ENCODE peak calls at places on chromosome 12, in ten cellular contexts. One of them, this sample, is unnamed.

GRCh38 chr12:106736051-106736957 is 38.2 kb upstream of the RIC8B start:
- DNase-seq in BJ: no peak
- DNase-seq in GM10248: no peak
- DNase-seq in sigmoid colon: no peak
- DNase-seq in GM13976: no peak
- DNase-seq in AG09309: peak; percentile 4
- DNase-seq in epithelial cell of esophagus: no peak
- DNase-seq in choroid plexus epithelial cell: peak; percentile 6
- DNase-seq in psoas muscle: no peak
- DNase-seq in omental fat pad: no peak
- DNase-seq in this sample: no peak

GRCh38 chr12:88083634-88084033 is 54.4 kb upstream of the C12orf50 start:
- DNase-seq in omental fat pad: no peak
- DNase-seq in epithelial cell of esophagus: no peak
- DNase-seq in choroid plexus epithelial cell: no peak
- DNase-seq in GM13976: no peak
- DNase-seq in sigmoid colon: no peak
- DNase-seq in AG09309: no peak
- DNase-seq in GM10248: no peak
- DNase-seq in psoas muscle: no peak
- DNase-seq in BJ: no peak
- DNase-seq in this sample: no peak

GRCh38 chr12:106897082-106897481 is 58.6 kb upstream of the TMEM263 start:
- DNase-seq in GM10248: no peak
- DNase-seq in omental fat pad: no peak
- DNase-seq in sigmoid colon: no peak
- DNase-seq in epithelial cell of esophagus: no peak
- DNase-seq in GM13976: no peak
- DNase-seq in choroid plexus epithelial cell: peak; percentile 44
- DNase-seq in AG09309: no peak
- DNase-seq in BJ: no peak
- DNase-seq in psoas muscle: no peak
- DNase-seq in this sample: no peak

GRCh38 chr12:2248901-2249381 is 196.2 kb downstream of the CACNA1C start:
- DNase-seq in psoas muscle: no peak
- DNase-seq in BJ: no peak
- DNase-seq in GM10248: peak; percentile 57
- DNase-seq in GM13976: peak; percentile 70
- DNase-seq in omental fat pad: no peak
- DNase-seq in AG09309: no peak
- DNase-seq in choroid plexus epithelial cell: no peak
- DNase-seq in epithelial cell of esophagus: no peak
- DNase-seq in sigmoid colon: no peak
- DNase-seq in this sample: peak; percentile 75

GRCh38 chr12:87679262-87679661 is 349.9 kb downstream of the C12orf50 start:
- DNase-seq in GM13976: no peak
- DNase-seq in BJ: no peak
- DNase-seq in AG09309: no peak
- DNase-seq in omental fat pad: no peak
- DNase-seq in choroid plexus epithelial cell: peak; percentile 15
- DNase-seq in GM10248: no peak
- DNase-seq in sigmoid colon: no peak
- DNase-seq in psoas muscle: no peak
- DNase-seq in epithelial cell of esophagus: peak; percentile 33
- DNase-seq in this sample: no peak

GRCh38 chr12:111792155-111792876 is 25.6 kb downstream of the ALDH2 start:
- DNase-seq in omental fat pad: no peak
- DNase-seq in GM10248: no peak
- DNase-seq in choroid plexus epithelial cell: no peak
- DNase-seq in BJ: no peak
- DNase-seq in AG09309: no peak
- DNase-seq in sigmoid colon: peak; percentile 90
- DNase-seq in psoas muscle: peak; percentile 86
- DNase-seq in epithelial cell of esophagus: peak; percentile 48
- DNase-seq in GM13976: no peak
- DNase-seq in this sample: no peak

GRCh38 chr12:54052745-54053624 is 650 bp upstream of the HOXC4 start:
- DNase-seq in GM13976: peak; percentile 85
- DNase-seq in omental fat pad: no peak
- DNase-seq in BJ: no peak
- DNase-seq in sigmoid colon: no peak
- DNase-seq in GM10248: peak; percentile 80
- DNase-seq in AG09309: no peak
- DNase-seq in epithelial cell of esophagus: no peak
- DNase-seq in choroid plexus epithelial cell: no peak
- DNase-seq in psoas muscle: no peak
- DNase-seq in this sample: peak; percentile 75

GRCh38 chr12:14239350-14239934 is 126.0 kb upstream of the ATF7IP start:
- DNase-seq in psoas muscle: no peak
- DNase-seq in BJ: no peak
- DNase-seq in omental fat pad: no peak
- DNase-seq in epithelial cell of esophagus: no peak
- DNase-seq in sigmoid colon: no peak
- DNase-seq in AG09309: no peak
- DNase-seq in GM10248: peak; percentile 47
- DNase-seq in GM13976: peak; percentile 52
- DNase-seq in choroid plexus epithelial cell: peak; percentile 37
- DNase-seq in this sample: peak; percentile 42

GRCh38 chr12:109888179-109889020 is 8.1 kb upstream of the GLTP start:
- DNase-seq in sigmoid colon: no peak
- DNase-seq in GM10248: no peak
- DNase-seq in psoas muscle: no peak
- DNase-seq in GM13976: no peak
- DNase-seq in BJ: peak; percentile 96
- DNase-seq in choroid plexus epithelial cell: peak; percentile 83
- DNase-seq in AG09309: peak; percentile 90
- DNase-seq in omental fat pad: no peak
- DNase-seq in epithelial cell of esophagus: peak; percentile 99
- DNase-seq in this sample: no peak

GRCh38 chr12:4506870-4507269 is 31.8 kb upstream of the RAD51AP1 start:
- DNase-seq in BJ: peak; percentile 30
- DNase-seq in AG09309: peak; percentile 43
- DNase-seq in omental fat pad: no peak
- DNase-seq in sigmoid colon: no peak
- DNase-seq in GM13976: peak; percentile 76
- DNase-seq in GM10248: peak; percentile 67
- DNase-seq in choroid plexus epithelial cell: peak; percentile 71
- DNase-seq in epithelial cell of esophagus: peak; percentile 32
- DNase-seq in psoas muscle: no peak
- DNase-seq in this sample: peak; percentile 82

GRCh38 chr12:26633591-26634210 is 199.3 kb downstream of the ITPR2 start:
- DNase-seq in GM10248: no peak
- DNase-seq in psoas muscle: no peak
- DNase-seq in epithelial cell of esophagus: peak; percentile 36
- DNase-seq in BJ: no peak
- DNase-seq in GM13976: no peak
- DNase-seq in AG09309: peak; percentile 75
- DNase-seq in choroid plexus epithelial cell: peak; percentile 70
- DNase-seq in sigmoid colon: no peak
- DNase-seq in omental fat pad: no peak
- DNase-seq in this sample: no peak

GRCh38 chr12:66129934-66130266 is 650 bp downstream of the LLPH start:
- DNase-seq in epithelial cell of esophagus: peak; percentile 32
- DNase-seq in omental fat pad: no peak
- DNase-seq in GM10248: no peak
- DNase-seq in psoas muscle: no peak
- DNase-seq in AG09309: no peak
- DNase-seq in GM13976: no peak
- DNase-seq in sigmoid colon: no peak
- DNase-seq in BJ: no peak
- DNase-seq in choroid plexus epithelial cell: peak; percentile 58
- DNase-seq in this sample: peak; percentile 17

GRCh38 chr12:95216704-95217376 is 427 bp downstream of the FGD6 start:
- DNase-seq in BJ: no peak
- DNase-seq in omental fat pad: no peak
- DNase-seq in GM13976: no peak
- DNase-seq in GM10248: no peak
- DNase-seq in epithelial cell of esophagus: peak; percentile 56
- DNase-seq in sigmoid colon: no peak
- DNase-seq in AG09309: no peak
- DNase-seq in psoas muscle: no peak
- DNase-seq in choroid plexus epithelial cell: peak; percentile 36
- DNase-seq in this sample: no peak

GRCh38 chr12:44876554-44877275 is 600 bp upstream of the NELL2 start:
- DNase-seq in GM13976: peak; percentile 53
- DNase-seq in BJ: no peak
- DNase-seq in epithelial cell of esophagus: peak; percentile 40
- DNase-seq in omental fat pad: peak; percentile 31
- DNase-seq in choroid plexus epithelial cell: peak; percentile 7
- DNase-seq in AG09309: no peak
- DNase-seq in psoas muscle: peak; percentile 45
- DNase-seq in GM10248: peak; percentile 34
- DNase-seq in sigmoid colon: no peak
- DNase-seq in this sample: peak; percentile 44

GRCh38 chr12:80277732-80278131 is 166.3 kb upstream of the PTPRQ start:
- DNase-seq in choroid plexus epithelial cell: no peak
- DNase-seq in AG09309: no peak
- DNase-seq in GM10248: no peak
- DNase-seq in sigmoid colon: no peak
- DNase-seq in epithelial cell of esophagus: no peak
- DNase-seq in GM13976: no peak
- DNase-seq in BJ: no peak
- DNase-seq in omental fat pad: no peak
- DNase-seq in psoas muscle: no peak
- DNase-seq in this sample: no peak
- TF ChIP-seq CTCF in choroid plexus epithelial cell: no peak
- TF ChIP-seq CTCF in AG09309: no peak
- TF ChIP-seq CTCF in GM10248: no peak
- TF ChIP-seq CTCF in sigmoid colon: no peak
- TF ChIP-seq CTCF in epithelial cell of esophagus: no peak
- TF ChIP-seq CTCF in GM13976: no peak
- TF ChIP-seq CTCF in BJ: no peak
- TF ChIP-seq CTCF in omental fat pad: no peak
- TF ChIP-seq CTCF in psoas muscle: no peak
- TF ChIP-seq CTCF in this sample: no peak

GRCh38 chr12:28755027-28755426 is 394.1 kb upstream of the FAR2 start:
- DNase-seq in sigmoid colon: no peak
- DNase-seq in omental fat pad: no peak
- DNase-seq in GM13976: no peak
- DNase-seq in BJ: no peak
- DNase-seq in epithelial cell of esophagus: no peak
- DNase-seq in GM10248: no peak
- DNase-seq in AG09309: no peak
- DNase-seq in psoas muscle: no peak
- DNase-seq in choroid plexus epithelial cell: no peak
- DNase-seq in this sample: no peak

GRCh38 chr12:28759334-28759733 is 389.7 kb upstream of the FAR2 start:
- DNase-seq in omental fat pad: no peak
- DNase-seq in choroid plexus epithelial cell: peak; percentile 12
- DNase-seq in psoas muscle: no peak
- DNase-seq in GM13976: no peak
- DNase-seq in epithelial cell of esophagus: peak; percentile 98
- DNase-seq in GM10248: no peak
- DNase-seq in AG09309: peak; percentile 31
- DNase-seq in sigmoid colon: no peak
- DNase-seq in BJ: no peak
- DNase-seq in this sample: no peak
- TF ChIP-seq CTCF in omental fat pad: no peak
- TF ChIP-seq CTCF in choroid plexus epithelial cell: no peak
- TF ChIP-seq CTCF in psoas muscle: no peak
- TF ChIP-seq CTCF in GM13976: no peak
- TF ChIP-seq CTCF in epithelial cell of esophagus: peak; percentile 61
- TF ChIP-seq CTCF in GM10248: no peak
- TF ChIP-seq CTCF in AG09309: no peak
- TF ChIP-seq CTCF in sigmoid colon: no peak
- TF ChIP-seq CTCF in BJ: no peak
- TF ChIP-seq CTCF in this sample: no peak

GRCh38 chr12:116759783-116760581 is 21.9 kb downstream of the RNFT2 start:
- DNase-seq in BJ: no peak
- DNase-seq in GM10248: no peak
- DNase-seq in AG09309: no peak
- DNase-seq in GM13976: no peak
- DNase-seq in epithelial cell of esophagus: no peak
- DNase-seq in sigmoid colon: peak; percentile 41
- DNase-seq in omental fat pad: no peak
- DNase-seq in choroid plexus epithelial cell: peak; percentile 47
- DNase-seq in psoas muscle: no peak
- DNase-seq in this sample: no peak
- TF ChIP-seq CTCF in BJ: no peak
- TF ChIP-seq CTCF in GM10248: no peak
- TF ChIP-seq CTCF in AG09309: no peak
- TF ChIP-seq CTCF in GM13976: no peak
- TF ChIP-seq CTCF in epithelial cell of esophagus: no peak
- TF ChIP-seq CTCF in sigmoid colon: no peak
- TF ChIP-seq CTCF in omental fat pad: no peak
- TF ChIP-seq CTCF in choroid plexus epithelial cell: no peak
- TF ChIP-seq CTCF in psoas muscle: no peak
- TF ChIP-seq CTCF in this sample: peak; percentile 49

GRCh38 chr12:72271741-72272661 is at the start of gene TRHDE:
- DNase-seq in BJ: no peak
- DNase-seq in sigmoid colon: peak; percentile 64
- DNase-seq in GM13976: peak; percentile 36
- DNase-seq in AG09309: no peak
- DNase-seq in choroid plexus epithelial cell: peak; percentile 58
- DNase-seq in GM10248: peak; percentile 11
- DNase-seq in psoas muscle: peak; percentile 76
- DNase-seq in epithelial cell of esophagus: peak; percentile 38
- DNase-seq in omental fat pad: no peak
- DNase-seq in this sample: peak; percentile 31

GRCh38 chr12:72269491-72269890 is 2.7 kb upstream of the TRHDE start:
- DNase-seq in omental fat pad: no peak
- DNase-seq in sigmoid colon: no peak
- DNase-seq in GM10248: no peak
- DNase-seq in psoas muscle: no peak
- DNase-seq in GM13976: no peak
- DNase-seq in choroid plexus epithelial cell: no peak
- DNase-seq in epithelial cell of esophagus: no peak
- DNase-seq in AG09309: no peak
- DNase-seq in BJ: no peak
- DNase-seq in this sample: no peak

GRCh38 chr12:72270246-72270645 is 1.9 kb upstream of the TRHDE start:
- DNase-seq in GM10248: no peak
- DNase-seq in sigmoid colon: no peak
- DNase-seq in GM13976: no peak
- DNase-seq in AG09309: no peak
- DNase-seq in choroid plexus epithelial cell: no peak
- DNase-seq in omental fat pad: no peak
- DNase-seq in BJ: no peak
- DNase-seq in psoas muscle: no peak
- DNase-seq in epithelial cell of esophagus: no peak
- DNase-seq in this sample: no peak

GRCh38 chr12:72272731-72273498 is 745 bp downstream of the TRHDE start:
- DNase-seq in epithelial cell of esophagus: no peak
- DNase-seq in BJ: no peak
- DNase-seq in AG09309: no peak
- DNase-seq in choroid plexus epithelial cell: peak; percentile 55
- DNase-seq in psoas muscle: peak; percentile 60
- DNase-seq in omental fat pad: no peak
- DNase-seq in sigmoid colon: no peak
- DNase-seq in GM13976: peak; percentile 32
- DNase-seq in GM10248: peak; percentile 22
- DNase-seq in this sample: peak; percentile 46

DNA sequence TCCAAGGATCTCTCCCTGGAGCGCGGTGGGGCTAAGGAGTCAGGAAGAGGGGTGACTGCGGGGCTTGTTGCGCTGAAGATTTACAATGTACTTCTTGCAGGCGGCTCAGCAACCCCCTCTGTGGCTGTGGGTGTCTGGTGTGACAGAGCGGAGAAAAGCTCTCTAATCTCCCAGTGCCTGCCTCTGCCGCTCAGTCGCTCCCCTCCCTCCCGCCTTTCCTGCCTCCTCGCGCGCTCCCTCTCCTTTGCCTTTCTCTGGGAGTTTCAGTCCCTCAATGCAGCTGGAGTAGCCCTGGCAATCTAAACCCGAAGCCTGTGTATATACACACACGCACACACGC is 799 bp upstream of the TRHDE start:
- DNase-seq in GM13976: peak; percentile 18
- DNase-seq in sigmoid colon: no peak
- DNase-seq in psoas muscle: peak; percentile 48
- DNase-seq in GM10248: no peak
- DNase-seq in AG09309: no peak
- DNase-seq in choroid plexus epithelial cell: peak; percentile 61
- DNase-seq in BJ: no peak
- DNase-seq in epithelial cell of esophagus: no peak
- DNase-seq in omental fat pad: no peak
- DNase-seq in this sample: peak; percentile 19
- TF ChIP-seq CTCF in GM13976: no peak
- TF ChIP-seq CTCF in sigmoid colon: no peak
- TF ChIP-seq CTCF in psoas muscle: no peak
- TF ChIP-seq CTCF in GM10248: no peak
- TF ChIP-seq CTCF in AG09309: peak; percentile 1
- TF ChIP-seq CTCF in choroid plexus epithelial cell: peak; percentile 28
- TF ChIP-seq CTCF in BJ: peak; percentile 37
- TF ChIP-seq CTCF in epithelial cell of esophagus: no peak
- TF ChIP-seq CTCF in omental fat pad: no peak
- TF ChIP-seq CTCF in this sample: no peak

This sample was measured in GM13977.